ENCODE peak calls at places on chromosomes 3 and 15, in five cellular contexts. X, D, L, E and Q are unnamed samples. For H3K36me3 and H3K9me3, the result is how much of the 10 kb centered on the place peaks cover.

GRCh38 chr3:171311784-171312183 is 148.4 kb downstream of the TNIK start:
- DNase-seq in E (no peak), X (no peak), D (no peak), L (no peak), Q (no peak)

GRCh38 chr3:195180490-195181106 is 90.4 kb downstream of the XXYLT1 start:
- DNase-seq in X (no peak), E (no peak), D (peak), L (no peak), Q (no peak)

GRCh38 chr3:186849392-186849975 is 7.0 kb downstream of the ADIPOQ start:
- DNase-seq in X (peak), L (no peak), E (no peak), D (no peak), Q (no peak)

GRCh38 chr3:184414418-184415228 is 34.8 kb downstream of the CHRD start:
- DNase-seq in X (no peak), L (no peak), D (peak), E (no peak), Q (no peak)

GRCh38 chr3:141345951-141346817 is 22.1 kb upstream of the ZBTB38 start:
- DNase-seq in D (no peak), L (no peak), X (no peak), E (no peak), Q (no peak)

GRCh38 chr15:20106026-20106425 is 435.6 kb downstream of the GOLGA6L6 start:
- DNase-seq in X (no peak), E (no peak), D (peak), L (peak), Q (peak)

GRCh38 chr15:28921925-28922711 is 36.3 kb downstream of the APBA2 start:
- DNase-seq in X (no peak), E (no peak), D (peak), L (no peak), Q (peak)

GRCh38 chr3:129688310-129688895 is 81.9 kb upstream of the PLXND1 start:
- DNase-seq in D (peak), E (peak), L (peak), X (no peak), Q (peak)

GRCh38 chr3:157438371-157438735 is 1.7 kb downstream of the PTX3 start:
- DNase-seq in X (no peak), E (no peak), D (no peak), L (no peak), Q (peak)

GRCh38 chr3:67018789-67019525 is 20.9 kb downstream of the KBTBD8 start:
- DNase-seq in X (no peak), D (no peak), E (no peak), L (no peak), Q (no peak)

GRCh38 chr3:53844262-53845102 is 1.7 kb downstream of the CHDH start:
- DNase-seq in E (no peak), L (no peak), D (no peak), X (no peak), Q (no peak)

GRCh38 chr3:194572131-194572789 is 61.0 kb downstream of the TMEM44 start:
- DNase-seq in X (no peak), E (peak), L (peak), D (peak), Q (peak)

GRCh38 chr15:69997701-69998273 is 99.9 kb downstream of the TLE3 start:
- DNase-seq in E (peak), L (peak), D (no peak), X (peak), Q (peak)

GRCh38 chr3:160667452-160667851 is 9.5 kb upstream of the ARL14 start:
- DNase-seq in L (no peak), D (no peak), E (no peak), X (peak), Q (no peak)

GRCh38 chr15:68494573-68495105 is 62.7 kb upstream of the ITGA11 start:
- DNase-seq in D (no peak), L (no peak), E (no peak), X (no peak), Q (no peak)

GRCh38 chr15:89539027-89539426 is 36.2 kb upstream of the TICRR start:
- DNase-seq in X (no peak), D (no peak), L (no peak), E (no peak), Q (no peak)

GRCh38 chr3:134357914-134358811 is 16.1 kb downstream of the AMOTL2 start:
- DNase-seq in D (peak), L (no peak), E (peak), X (peak), Q (no peak)

GRCh38 chr15:39851505-39852082 is 68.5 kb downstream of the GPR176 start:
- DNase-seq in E (no peak), L (no peak), X (no peak), D (no peak), Q (no peak)

GRCh38 chr15:99059010-99059981 is 45.6 kb upstream of the SYNM start:
- DNase-seq in X (peak), E (peak), L (peak), D (peak), Q (peak)

GRCh38 chr15:47602124-47602523 is 115.2 kb upstream of the SEMA6D start:
- DNase-seq in D (no peak), L (no peak), E (no peak), X (no peak), Q (no peak)

GRCh38 chr3:39515681-39516441 is 48.4 kb downstream of the MOBP start:
- DNase-seq in E (no peak), L (no peak), X (no peak), D (no peak), Q (no peak)

GRCh38 chr3:161422171-161422693 is 50.9 kb upstream of the SPTSSB start:
- DNase-seq in D (no peak), X (no peak), L (no peak), E (no peak), Q (no peak)

GRCh38 chr3:40613306-40613705 is 88.5 kb downstream of the ZNF621 start:
- DNase-seq in X (no peak), L (no peak), E (no peak), D (no peak), Q (no peak)

GRCh38 chr3:40617084-40617483 is 92.3 kb downstream of the ZNF621 start:
- DNase-seq in X (no peak), E (no peak), L (no peak), D (no peak), Q (no peak)

GRCh38 chr3:40615916-40616315 is 91.2 kb downstream of the ZNF621 start:
- DNase-seq in L (no peak), D (no peak), E (no peak), X (no peak), Q (no peak)

GRCh38 chr3:40616420-40616819 is 91.7 kb downstream of the ZNF621 start:
- DNase-seq in X (no peak), D (no peak), L (no peak), E (no peak), Q (no peak)

DNA sequence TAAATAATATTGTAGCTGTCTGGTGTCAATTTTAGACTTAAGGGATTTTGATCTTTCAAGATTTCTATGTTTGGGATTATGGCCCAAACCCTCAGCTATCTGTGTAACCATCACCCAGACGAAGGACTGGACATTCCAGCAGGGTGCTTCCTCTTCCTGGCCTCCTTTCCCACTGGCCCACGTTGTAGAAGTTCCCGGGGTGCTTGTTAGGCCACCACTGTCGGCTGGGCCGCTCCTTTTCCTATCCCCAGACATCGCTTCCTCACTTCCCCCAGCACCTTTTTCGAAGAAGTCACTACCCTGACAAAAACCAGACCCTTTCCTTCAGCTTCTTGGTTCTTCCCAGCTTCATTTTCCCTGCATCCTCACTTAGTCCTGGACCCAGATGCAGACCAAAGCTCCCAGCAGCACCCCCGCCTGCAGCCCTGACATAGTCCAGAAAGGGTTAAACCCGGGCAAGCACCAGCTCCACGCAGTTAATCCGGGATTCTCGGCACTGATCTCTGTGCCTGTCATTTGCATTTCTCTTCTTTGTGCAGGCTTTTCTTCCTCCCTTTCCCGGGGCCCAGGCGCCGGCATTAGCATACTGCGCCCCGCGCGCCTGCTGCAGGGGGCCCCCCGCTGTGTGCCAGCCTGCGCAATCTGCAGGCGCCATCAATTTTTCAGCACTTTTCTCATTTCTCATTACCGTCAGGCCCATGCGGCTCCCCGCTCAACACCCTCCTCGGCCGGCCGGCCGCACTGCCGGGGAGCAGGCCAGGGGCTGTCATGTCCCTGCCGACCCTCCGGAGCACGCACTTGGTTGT is 90.6 kb downstream of the ZNF621 start:
- DNase-seq in X (no peak), L (no peak), E (no peak), D (no peak), Q (no peak)
- H3K27ac ChIP-seq in X (no peak), L (no peak), E (no peak), D (no peak), Q (no peak)

GRCh38 chr15:101014921-101015841 is 96.0 kb downstream of the LRRK1 start:
- DNase-seq in D (peak), E (peak), L (peak), X (peak), Q (peak)

GRCh38 chr15:101013151-101013550 is 94.0 kb downstream of the LRRK1 start:
- DNase-seq in X (no peak), D (no peak), E (no peak), L (no peak), Q (no peak)

GRCh38 chr15:101014276-101014675 is 95.1 kb downstream of the LRRK1 start:
- DNase-seq in E (no peak), X (no peak), D (no peak), L (no peak), Q (peak)

GRCh38 chr15:101012326-101013040 is 93.3 kb downstream of the LRRK1 start:
- DNase-seq in E (no peak), L (no peak), D (no peak), X (no peak), Q (no peak)

GRCh38 chr15:101013769-101014223 is 94.6 kb downstream of the LRRK1 start:
- DNase-seq in E (no peak), D (no peak), L (no peak), X (no peak), Q (no peak)
- H3K36me3 ChIP-seq in E (under half), D (under half), L (under half), X (under half), Q (under half)

GRCh38 chr3:127490271-127491023 is 100.1 kb downstream of the TPRA1 start:
- DNase-seq in X (no peak), L (no peak), E (no peak), D (no peak), Q (no peak)
- H3K9me3 ChIP-seq in X (under half), L (under half), E (under half), D (under half), Q (under half)

GRCh38 chr15:92879949-92880725 is 20.0 kb upstream of the CHD2 start:
- DNase-seq in X (no peak), L (no peak), E (no peak), D (no peak), Q (no peak)
- H3K27ac ChIP-seq in X (no peak), L (peak), E (peak), D (peak), Q (peak)

GRCh38 chr15:92583311-92584034 is 72.1 kb downstream of the FAM174B start:
- DNase-seq in D (no peak), X (no peak), E (no peak), L (no peak), Q (no peak)

GRCh38 chr15:92580521-92580920 is 75.1 kb downstream of the FAM174B start:
- DNase-seq in X (no peak), E (no peak), L (no peak), D (no peak), Q (no peak)

GRCh38 chr15:92584105-92584504 is 71.5 kb downstream of the FAM174B start:
- DNase-seq in X (no peak), D (peak), L (no peak), E (no peak), Q (no peak)

GRCh38 chr15:92580933-92581445 is 74.6 kb downstream of the FAM174B start:
- DNase-seq in X (no peak), L (no peak), E (no peak), D (no peak), Q (no peak)

GRCh38 chr15:92582206-92582605 is 73.4 kb downstream of the FAM174B start:
- DNase-seq in L (no peak), X (no peak), E (no peak), D (no peak), Q (no peak)
- H3K36me3 ChIP-seq in L (under half), X (under half), E (under half), D (under half), Q (under half)

GRCh38 chr15:56225520-56225919 is 18.2 kb downstream of the RFX7 start:
- DNase-seq in D (no peak), L (no peak), E (no peak), X (no peak), Q (no peak)

GRCh38 chr15:56227315-56227714 is 16.4 kb downstream of the RFX7 start:
- DNase-seq in E (no peak), X (no peak), D (no peak), L (no peak), Q (no peak)

GRCh38 chr15:56228352-56228751 is 15.3 kb downstream of the RFX7 start:
- DNase-seq in D (no peak), X (no peak), E (no peak), L (no peak), Q (no peak)

GRCh38 chr15:56228854-56229253 is 14.8 kb downstream of the RFX7 start:
- DNase-seq in D (no peak), L (no peak), E (no peak), X (no peak), Q (no peak)

GRCh38 chr15:56227780-56228179 is 15.9 kb downstream of the RFX7 start:
- DNase-seq in L (no peak), X (no peak), E (no peak), D (no peak), Q (no peak)
- H3K9me3 ChIP-seq in L (under half), X (under half), E (under half), D (under half), Q (under half)

DNA sequence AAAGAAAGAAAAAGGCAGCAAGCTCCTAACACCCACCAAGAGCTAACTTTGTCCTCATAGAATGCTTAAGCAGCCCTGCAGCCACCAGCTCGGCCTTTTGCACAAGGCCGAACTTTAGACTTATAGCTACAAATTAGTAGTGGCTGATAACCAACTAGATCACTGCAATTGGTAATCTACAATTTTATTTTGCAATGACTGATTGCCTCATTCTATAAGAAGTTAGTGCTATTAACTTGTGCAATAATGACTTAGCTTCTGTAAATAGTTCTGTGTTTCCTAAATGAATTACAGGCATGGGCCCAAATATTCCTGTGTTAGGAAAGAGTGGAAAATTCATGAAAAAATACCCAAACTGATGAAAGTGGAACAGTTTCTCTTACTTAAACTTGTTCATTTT is 284.8 kb upstream of the CFAP20DC start:
- DNase-seq in E (no peak), X (no peak), L (no peak), D (no peak), Q (no peak)
- H3K27ac ChIP-seq in E (no peak), X (no peak), L (peak), D (no peak), Q (no peak)

GRCh38 chr15:57236561-57237281 is 139.6 kb upstream of the CGNL1 start:
- DNase-seq in L (no peak), X (no peak), D (no peak), E (no peak), Q (no peak)

GRCh38 chr15:57235865-57236264 is 140.4 kb upstream of the CGNL1 start:
- DNase-seq in D (no peak), X (no peak), E (no peak), L (no peak), Q (no peak)

GRCh38 chr15:57235186-57235585 is 141.1 kb upstream of the CGNL1 start:
- DNase-seq in L (no peak), X (no peak), E (no peak), D (no peak), Q (no peak)

GRCh38 chr15:57237676-57238075 is 138.6 kb upstream of the CGNL1 start:
- DNase-seq in X (no peak), E (no peak), L (no peak), D (no peak), Q (no peak)

DNA sequence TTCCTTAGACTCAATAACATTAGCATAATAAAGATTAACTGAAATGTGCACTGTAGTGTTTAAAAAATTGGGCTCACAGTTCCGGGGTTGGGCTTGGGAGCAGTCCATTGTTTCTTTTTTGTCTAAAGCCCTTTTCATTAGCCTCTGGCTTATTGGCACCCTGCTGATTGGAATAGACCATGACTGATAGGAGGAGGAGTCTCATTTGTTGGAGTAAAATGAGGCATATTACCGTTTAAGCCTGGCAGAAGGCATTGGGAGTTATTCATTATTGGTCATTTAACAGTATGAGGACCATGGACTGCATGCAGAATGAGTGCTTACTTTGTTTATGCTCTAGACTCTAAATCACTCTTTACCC is 139.0 kb upstream of the CGNL1 start:
- DNase-seq in E (no peak), D (no peak), L (no peak), X (no peak), Q (no peak)
- H3K36me3 ChIP-seq in E (under half), D (under half), L (under half), X (under half), Q (under half)

GRCh38 chr3:46408853-46409252 is 1.8 kb downstream of the CCRL2 start:
- DNase-seq in D (no peak), L (no peak), X (no peak), E (no peak), Q (no peak)

GRCh38 chr3:46412786-46413298 is 5.8 kb downstream of the CCRL2 start:
- DNase-seq in X (no peak), E (no peak), D (no peak), L (no peak), Q (no peak)

GRCh38 chr3:46409735-46410489 is 2.9 kb downstream of the CCRL2 start:
- DNase-seq in E (no peak), X (no peak), L (no peak), D (no peak), Q (no peak)

GRCh38 chr3:46411271-46411670 is 4.2 kb downstream of the CCRL2 start:
- DNase-seq in D (no peak), X (no peak), E (no peak), L (no peak), Q (no peak)

GRCh38 chr3:46410669-46411068 is 3.6 kb downstream of the CCRL2 start:
- DNase-seq in E (no peak), L (no peak), D (no peak), X (no peak), Q (no peak)
- H3K9me3 ChIP-seq in E (under half), L (under half), D (under half), X (under half), Q (under half)